ENCODE peak calls at places on chromosomes 11 and 22, in four cellular contexts. Y is pancreas; W is neural progenitor cell; C is CD8-positive, alpha-beta memory T cell. I is an unnamed sample.

GRCh38 chr11:47121731-47122130 is 54.9 kb downstream of the ARFGAP2 start:
- DNase-seq in W (no peak), Y (no peak), C (no peak), I (no peak)

GRCh38 chr22:35462558-35463230 is 62.8 kb downstream of the MCM5 start:
- DNase-seq in W (no peak), C (no peak), Y (no peak), I (no peak)

GRCh38 chr11:129045150-129045549 is 102.5 kb upstream of the TP53AIP1 start:
- DNase-seq in Y (no peak), W (no peak), C (no peak), I (no peak)

GRCh38 chr11:762421-763072 is 14.7 kb downstream of the GATD1 start:
- DNase-seq in Y (no peak), W (no peak), C (no peak), I (no peak)

GRCh38 chr11:122646549-122647340 is 8.8 kb upstream of the UBASH3B start:
- DNase-seq in W (no peak), C (no peak), Y (no peak), I (no peak)

GRCh38 chr11:26827567-26828037 is 105.7 kb upstream of the SLC5A12 start:
- DNase-seq in C (no peak), Y (no peak), W (no peak), I (no peak)

GRCh38 chr11:129637473-129637872 is 178.2 kb upstream of the TMEM45B start:
- DNase-seq in C (no peak), Y (no peak), W (no peak), I (no peak)

GRCh38 chr11:33942954-33943353 is 51.1 kb upstream of the LMO2 start:
- DNase-seq in Y (no peak), C (no peak), W (no peak), I (no peak)

GRCh38 chr11:119486691-119487259 is 63.8 kb upstream of the THY1 start:
- DNase-seq in C (peak; percentile 8), W (no peak), Y (no peak), I (no peak)

GRCh38 chr11:130071211-130071712 is 1.6 kb downstream of the APLP2 start:
- DNase-seq in W (no peak), Y (no peak), C (no peak), I (no peak)

GRCh38 chr11:10246991-10247390 is 47.0 kb downstream of the SBF2 start:
- DNase-seq in C (no peak), Y (no peak), W (no peak), I (no peak)

GRCh38 chr11:93478841-93479240 is 64.3 kb downstream of the SMCO4 start:
- DNase-seq in C (no peak), Y (no peak), W (no peak), I (no peak)

GRCh38 chr22:43004362-43005035 is 10.4 kb downstream of the PACSIN2 start:
- DNase-seq in W (no peak), Y (no peak), C (no peak), I (no peak)

GRCh38 chr22:43005106-43005505 is 9.8 kb downstream of the PACSIN2 start:
- DNase-seq in W (no peak), Y (no peak), C (no peak), I (no peak)

GRCh38 chr22:43000441-43001175 is 14.3 kb downstream of the PACSIN2 start:
- DNase-seq in C (no peak), W (no peak), Y (no peak), I (no peak)

GRCh38 chr22:43002198-43002577 is 12.8 kb downstream of the PACSIN2 start:
- DNase-seq in W (no peak), C (no peak), Y (no peak), I (no peak)

GRCh38 chr22:43001271-43002197 is 13.4 kb downstream of the PACSIN2 start:
- DNase-seq in W (no peak), C (no peak), Y (no peak), I (no peak)
- H3K4me1 ChIP-seq in W (peaks cover 22% of the 10 kb centered on the region), C (peaks cover 20% of the 10 kb centered on the region), Y (peaks cover 75% of the 10 kb centered on the region), I (peaks cover 16% of the 10 kb centered on the region)

GRCh38 chr22:44363980-44364749 is 51.4 kb upstream of the SHISAL1 start:
- DNase-seq in W (no peak), C (peak; percentile 42), Y (no peak), I (no peak)

GRCh38 chr22:44364750-44365118 is 52.0 kb upstream of the SHISAL1 start:
- DNase-seq in C (peak; percentile 44), Y (no peak), W (no peak), I (no peak)

GRCh38 chr22:44366372-44367310 is 53.9 kb upstream of the SHISAL1 start:
- DNase-seq in C (peak; percentile 15), W (no peak), Y (no peak), I (no peak)

GRCh38 chr22:44365832-44366231 is 53.1 kb upstream of the SHISAL1 start:
- DNase-seq in W (no peak), Y (no peak), C (peak; percentile 13), I (no peak)

DNA sequence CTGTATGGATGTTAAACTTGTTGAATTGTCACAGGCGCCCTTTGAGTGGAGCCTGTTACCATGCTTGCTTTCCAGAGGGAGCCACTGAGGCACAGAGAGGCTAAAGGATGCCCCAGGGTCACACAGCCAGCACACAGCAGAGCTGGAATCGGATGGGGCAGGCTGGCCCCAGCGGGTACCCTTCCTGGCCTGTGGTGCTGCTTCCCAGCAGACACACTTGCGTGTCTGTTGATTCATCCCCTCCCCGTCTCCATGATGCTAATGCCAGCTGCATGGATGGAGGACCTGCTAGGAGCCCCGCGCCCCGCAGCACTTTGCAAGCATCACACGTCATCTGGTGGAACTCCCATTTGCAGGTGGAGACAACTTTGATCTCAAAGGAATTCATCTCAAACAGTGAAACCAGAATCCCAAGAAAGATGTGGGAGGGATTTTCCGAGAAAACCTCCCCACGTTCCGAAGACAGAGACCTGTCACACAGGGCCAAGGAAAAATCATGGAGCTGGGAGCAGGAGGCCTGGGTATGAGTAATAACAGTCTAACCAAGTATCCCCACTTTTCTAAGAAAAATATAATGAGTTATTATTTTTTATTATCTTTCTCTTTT is 52.5 kb upstream of the SHISAL1 start:
- DNase-seq in C (no peak), W (no peak), Y (no peak), I (no peak)
- H3K4me1 ChIP-seq in C (no peaks in the 10 kb centered on the region), W (peaks cover 12% of the 10 kb centered on the region), Y (no peaks in the 10 kb centered on the region), I (peaks cover 19% of the 10 kb centered on the region)

GRCh38 chr22:22380098-22381030 is 128.2 kb downstream of the ZNF280B start:
- DNase-seq in W (peak; percentile 53), Y (no peak), C (no peak), I (no peak)
- H3K4me1 ChIP-seq in W (no peaks in the 10 kb centered on the region), Y (no peaks in the 10 kb centered on the region), C (no peaks in the 10 kb centered on the region), I (no peaks in the 10 kb centered on the region)

GRCh38 chr11:8082391-8083087 is 1.5 kb downstream of the TUB start:
- DNase-seq in C (peak; percentile 26), Y (no peak), W (peak; percentile 83), I (peak; percentile 55)
- H3K4me1 ChIP-seq in C (no peaks in the 10 kb centered on the region), Y (no peaks in the 10 kb centered on the region), W (peaks cover 46% of the 10 kb centered on the region), I (peaks cover 26% of the 10 kb centered on the region)